ENCODE peak calls at places on chromosomes 4 and X, in seven cellular contexts. N is AG09309, P is AG10803, E is fibroblast of lung, O is sigmoid colon, G is left lung, K is omental fat pad. Z is an unnamed sample.

GRCh38 chrX:97016106-97016505 is 132.4 kb downstream of the RPA4 start:
- DNase-seq in P (peak), E (peak), O (no peak), N (no peak), K (no peak), G (no peak), Z (no peak)

GRCh38 chrX:49111846-49112245 is 11.7 kb downstream of the GPKOW start:
- DNase-seq in G (no peak), O (no peak), P (no peak), E (no peak), N (no peak), K (no peak), Z (no peak)

GRCh38 chr4:160928482-160928881 is 1235.3 kb downstream of the FSTL5 start:
- DNase-seq in P (no peak), G (no peak), K (no peak), O (no peak), E (no peak), N (no peak), Z (no peak)

GRCh38 chr4:7156273-7157139 is 35.8 kb upstream of the SORCS2 start:
- DNase-seq in N (no peak), P (peak), O (peak), G (peak), K (peak), E (peak), Z (peak)

GRCh38 chr4:119307606-119308005 is 14.3 kb downstream of the FABP2 start:
- DNase-seq in P (no peak), N (no peak), E (no peak), K (no peak), G (no peak), O (no peak), Z (no peak)

GRCh38 chr4:84691170-84691691 is 108.3 kb downstream of the CDS1 start:
- DNase-seq in O (no peak), G (no peak), E (peak), P (peak), N (peak), K (no peak), Z (no peak)

GRCh38 chr4:6526696-6527095 is 48.3 kb upstream of the MAN2B2 start:
- DNase-seq in E (no peak), G (no peak), K (no peak), P (no peak), O (no peak), N (no peak), Z (peak)

GRCh38 chr4:30258949-30259348 is 461.2 kb upstream of the PCDH7 start:
- DNase-seq in G (no peak), E (peak), P (no peak), N (no peak), O (no peak), K (no peak), Z (no peak)

GRCh38 chr4:173527103-173527876 is 2.7 kb downstream of the HAND2 start:
- DNase-seq in P (peak), G (no peak), N (no peak), O (peak), E (no peak), K (no peak), Z (no peak)

GRCh38 chr4:174316546-174316945 is 32.8 kb downstream of the CEP44 start:
- DNase-seq in K (no peak), E (no peak), G (no peak), P (no peak), N (no peak), O (no peak), Z (no peak)

GRCh38 chr4:6999172-7000086 is 43.7 kb upstream of the TADA2B start:
- DNase-seq in P (no peak), G (no peak), K (no peak), N (no peak), O (no peak), E (no peak), Z (no peak)

GRCh38 chrX:140949231-140949630 is 53.2 kb upstream of the SPANXB1 start:
- DNase-seq in P (no peak), O (no peak), K (no peak), N (no peak), G (no peak), E (peak), Z (no peak)

GRCh38 chrX:112218388-112218787 is 135.8 kb upstream of the TRPC5 start:
- DNase-seq in N (no peak), G (no peak), P (no peak), E (no peak), O (no peak), K (no peak), Z (no peak)

GRCh38 chr4:42302348-42302747 is 94.9 kb upstream of the SHISA3 start:
- DNase-seq in N (no peak), P (no peak), E (peak), O (no peak), G (no peak), K (no peak), Z (no peak)

DNA sequence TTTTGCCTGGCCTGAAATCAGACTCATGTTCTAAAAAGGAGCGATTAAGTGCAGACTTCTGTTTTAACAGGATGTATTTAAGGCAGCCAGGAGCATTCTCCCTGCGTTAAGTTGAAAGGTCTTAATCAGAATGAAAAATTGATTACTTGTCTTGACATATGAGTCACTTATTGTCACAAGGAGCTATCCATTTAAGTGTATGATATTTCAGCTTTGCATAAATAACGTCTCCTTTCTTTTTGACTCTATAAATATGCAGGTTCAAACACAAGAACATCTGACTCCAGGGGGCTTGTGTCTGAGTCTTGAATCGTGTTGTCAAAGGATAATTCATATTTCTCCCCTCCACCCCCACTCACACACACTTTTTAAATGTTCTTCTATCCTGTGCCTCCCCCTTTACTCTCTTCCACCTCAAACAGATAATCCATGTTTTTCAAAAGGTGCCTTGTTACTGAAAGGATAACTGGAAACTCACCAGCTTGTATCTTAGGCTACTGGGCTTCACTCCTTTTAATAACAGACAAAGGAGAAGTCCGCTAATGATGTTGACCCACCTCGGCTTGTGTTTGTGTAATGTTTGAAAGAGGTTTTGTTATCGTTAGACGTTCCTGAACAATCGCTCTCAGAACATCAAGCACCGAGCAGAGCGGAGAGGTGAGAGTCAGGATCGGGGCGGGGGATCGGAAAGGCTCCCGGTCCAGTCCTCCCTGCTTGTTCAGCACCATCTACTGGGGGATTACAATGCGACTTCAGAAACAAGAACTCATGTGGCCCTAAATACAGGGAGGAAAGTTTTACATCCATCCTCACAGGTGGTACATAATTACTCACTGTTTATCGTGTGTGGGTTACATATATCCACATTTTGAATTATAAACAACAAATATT is 107.5 kb upstream of the RPL34 start:
- DNase-seq in N (peak), K (no peak), P (peak), O (no peak), G (no peak), E (peak), Z (no peak)
- TF ChIP-seq CTCF in N (peak), K (no peak), P (peak), O (peak), G (no peak), E (peak), Z (peak)

DNA sequence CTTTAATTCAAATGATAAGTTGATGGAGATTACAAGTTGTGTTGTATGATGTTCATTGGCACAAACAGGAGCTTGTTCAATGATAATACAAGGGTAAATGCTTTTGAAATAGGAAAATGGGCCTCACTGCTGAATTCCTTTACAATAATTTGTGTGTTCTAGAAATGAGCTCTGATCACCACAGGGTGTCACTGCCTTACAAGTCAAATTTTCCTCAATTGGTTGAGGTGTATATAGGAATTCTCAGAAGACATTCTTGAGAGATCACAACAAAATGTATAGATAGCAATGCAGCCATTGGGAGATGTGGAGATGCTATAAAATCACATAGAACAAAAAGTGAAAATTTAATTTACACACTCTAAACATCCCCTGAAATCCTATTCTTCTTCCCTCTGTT is 49.6 kb downstream of the KLF8 start:
- DNase-seq in N (no peak), K (no peak), G (no peak), P (peak), O (no peak), E (peak), Z (no peak)
- TF ChIP-seq CTCF in N (peak), K (no peak), G (no peak), P (peak), O (no peak), E (peak), Z (peak)

GRCh38 chr4:135368826-135369225 is 1167.2 kb upstream of the PABPC4L start:
- DNase-seq in E (peak), G (no peak), N (no peak), O (no peak), P (no peak), K (no peak), Z (no peak)

GRCh38 chr4:135372131-135372530 is 1170.5 kb upstream of the PABPC4L start:
- DNase-seq in K (no peak), N (no peak), G (no peak), O (no peak), P (no peak), E (no peak), Z (no peak)

DNA sequence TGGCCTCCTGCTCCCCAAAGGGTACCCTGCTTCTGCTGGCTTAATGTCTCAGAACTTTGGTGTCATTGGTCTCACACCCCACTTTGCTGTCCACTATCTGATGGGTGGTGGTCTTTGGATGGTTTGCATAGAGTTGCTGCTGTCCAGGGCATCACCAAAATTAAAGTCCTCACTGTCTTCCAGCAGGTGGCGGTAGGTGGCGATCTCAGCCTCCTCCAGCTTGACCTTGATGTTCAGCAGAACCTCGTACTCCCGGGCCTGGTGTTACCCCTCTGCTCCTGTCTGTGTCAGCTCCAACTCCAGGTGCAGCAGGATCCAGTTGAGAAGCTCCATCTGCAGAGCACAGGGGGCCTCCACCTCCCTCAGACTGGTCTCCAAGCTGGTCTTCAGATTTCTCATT is 1169.5 kb upstream of the PABPC4L start:
- DNase-seq in N (no peak), E (no peak), O (no peak), G (no peak), K (no peak), P (no peak), Z (no peak)
- TF ChIP-seq CTCF in N (no peak), E (peak), O (no peak), G (no peak), K (no peak), P (no peak), Z (peak)

DNA sequence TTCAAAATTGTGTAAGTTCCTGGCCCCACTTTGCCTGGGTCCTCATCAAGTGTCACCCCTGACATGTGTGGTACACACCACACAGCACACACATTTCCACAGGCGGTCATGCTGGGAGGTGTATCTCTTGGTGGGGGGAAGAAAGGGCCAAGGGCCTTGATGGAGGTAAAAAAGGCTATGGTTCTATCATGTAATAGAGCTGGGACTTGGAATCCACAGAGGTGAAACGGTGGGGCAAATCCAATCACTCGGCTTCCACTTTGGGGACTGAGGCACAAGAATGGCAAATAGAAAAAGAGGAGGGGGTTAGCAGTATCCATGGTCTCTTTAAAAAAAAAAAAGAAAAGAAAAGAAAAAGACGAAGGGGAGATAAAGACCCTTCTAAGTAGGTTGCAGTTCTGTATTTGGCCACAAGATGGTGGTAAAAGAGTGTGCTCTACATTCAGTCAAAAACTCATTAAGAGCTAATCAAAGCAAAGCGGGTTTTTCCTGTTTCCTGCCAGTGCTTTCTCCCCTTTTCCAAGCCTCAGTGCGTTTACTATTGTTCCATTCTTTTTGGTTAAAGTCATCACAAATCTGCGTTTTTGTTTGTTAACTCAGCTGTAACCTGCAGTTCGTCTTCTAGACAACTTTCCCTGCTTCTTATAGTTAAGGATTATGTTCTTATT is 37.0 kb upstream of the ATP6AP2 start:
- DNase-seq in K (no peak), N (no peak), E (peak), O (no peak), P (peak), G (no peak), Z (no peak)
- TF ChIP-seq CTCF in K (no peak), N (peak), E (peak), O (peak), P (peak), G (peak), Z (peak)

GRCh38 chr4:180665994-180666818 is 1577.0 kb upstream of the TENM3 start:
- DNase-seq in O (no peak), E (peak), K (no peak), N (peak), P (peak), G (no peak), Z (no peak)
- TF ChIP-seq CTCF in O (no peak), E (peak), K (no peak), N (peak), P (peak), G (peak), Z (peak)